ENCODE peak calls at places on chromosomes 4 and X, in five cellular contexts. One of them, this sample, is unnamed.

GRCh38 chr4:134045411-134045810 is 156.2 kb downstream of the PABPC4L start:
- DNase-seq in NT2/D1: no peak
- DNase-seq in GM12878: no peak
- DNase-seq in HEK293T: no peak
- DNase-seq in H1: no peak
- DNase-seq in this sample: no peak

GRCh38 chr4:26964512-26964911 is 103.9 kb downstream of the STIM2 start:
- DNase-seq in GM12878: no peak
- DNase-seq in HEK293T: no peak
- DNase-seq in NT2/D1: no peak
- DNase-seq in H1: no peak
- DNase-seq in this sample: no peak

GRCh38 chr4:4260185-4260751 is 12.2 kb upstream of the TMEM128 start:
- DNase-seq in H1: no peak
- DNase-seq in NT2/D1: no peak
- DNase-seq in HEK293T: peak; percentile 55
- DNase-seq in GM12878: no peak
- DNase-seq in this sample: peak; percentile 79

GRCh38 chr4:55553442-55553841 is 6.7 kb upstream of the CLOCK start:
- DNase-seq in NT2/D1: no peak
- DNase-seq in GM12878: no peak
- DNase-seq in H1: no peak
- DNase-seq in HEK293T: no peak
- DNase-seq in this sample: peak; percentile 67

GRCh38 chrX:3136161-3136961 is 95.1 kb downstream of the ARSF start:
- DNase-seq in NT2/D1: no peak
- DNase-seq in H1: no peak
- DNase-seq in HEK293T: no peak
- DNase-seq in GM12878: no peak
- DNase-seq in this sample: no peak

GRCh38 chr4:165740911-165741310 is 132.1 kb upstream of the TLL1 start:
- DNase-seq in H1: no peak
- DNase-seq in NT2/D1: no peak
- DNase-seq in GM12878: no peak
- DNase-seq in HEK293T: no peak
- DNase-seq in this sample: no peak

GRCh38 chrX:123994730-123995129 is 33.2 kb downstream of the STAG2 start:
- DNase-seq in NT2/D1: no peak
- DNase-seq in H1: no peak
- DNase-seq in HEK293T: no peak
- DNase-seq in GM12878: no peak
- DNase-seq in this sample: no peak

GRCh38 chr4:3660086-3660927 is 105.9 kb upstream of the ADRA2C start:
- DNase-seq in NT2/D1: no peak
- DNase-seq in GM12878: no peak
- DNase-seq in H1: no peak
- DNase-seq in HEK293T: no peak
- DNase-seq in this sample: no peak

GRCh38 chrX:110723844-110724243 is 71.8 kb downstream of the CHRDL1 start:
- DNase-seq in GM12878: no peak
- DNase-seq in H1: no peak
- DNase-seq in HEK293T: no peak
- DNase-seq in NT2/D1: no peak
- DNase-seq in this sample: no peak

GRCh38 chr4:154491341-154491679 is 289 bp downstream of the DCHS2 start:
- DNase-seq in NT2/D1: peak; percentile 33
- DNase-seq in H1: no peak
- DNase-seq in GM12878: no peak
- DNase-seq in HEK293T: peak; percentile 35
- DNase-seq in this sample: no peak

GRCh38 chr4:138893991-138894390 is 121.6 kb upstream of the NOCT start:
- DNase-seq in GM12878: no peak
- DNase-seq in H1: no peak
- DNase-seq in NT2/D1: no peak
- DNase-seq in HEK293T: no peak
- DNase-seq in this sample: no peak

GRCh38 chrX:3219667-3220066 is 126.8 kb downstream of the MXRA5 start:
- DNase-seq in H1: no peak
- DNase-seq in GM12878: no peak
- DNase-seq in NT2/D1: no peak
- DNase-seq in HEK293T: no peak
- DNase-seq in this sample: no peak

GRCh38 chr4:88178633-88179231 is 20.3 kb upstream of the ABCG2 start:
- DNase-seq in HEK293T: no peak
- DNase-seq in H1: no peak
- DNase-seq in NT2/D1: no peak
- DNase-seq in GM12878: no peak
- DNase-seq in this sample: no peak

GRCh38 chrX:153725039-153725831 is 579 bp downstream of the ABCD1 start:
- DNase-seq in NT2/D1: no peak
- DNase-seq in HEK293T: no peak
- DNase-seq in GM12878: no peak
- DNase-seq in H1: no peak
- DNase-seq in this sample: no peak

GRCh38 chr4:164614999-164615398 is 138.9 kb upstream of the SMIM31 start:
- DNase-seq in H1: no peak
- DNase-seq in HEK293T: no peak
- DNase-seq in NT2/D1: peak; percentile 3
- DNase-seq in GM12878: no peak
- DNase-seq in this sample: no peak

GRCh38 chrX:38699116-38699515 is 102.1 kb upstream of the MID1IP1 start:
- DNase-seq in HEK293T: no peak
- DNase-seq in NT2/D1: no peak
- DNase-seq in H1: no peak
- DNase-seq in GM12878: no peak
- DNase-seq in this sample: no peak

GRCh38 chrX:72132456-72132855 is 741 bp upstream of the RTL5 start:
- DNase-seq in HEK293T: no peak
- DNase-seq in GM12878: no peak
- DNase-seq in NT2/D1: no peak
- DNase-seq in H1: no peak
- DNase-seq in this sample: no peak

GRCh38 chr4:7104366-7105031 is 36.6 kb upstream of the GRPEL1 start:
- DNase-seq in GM12878: no peak
- DNase-seq in HEK293T: no peak
- DNase-seq in NT2/D1: no peak
- DNase-seq in H1: no peak
- DNase-seq in this sample: no peak

GRCh38 chrX:48613502-48614160 is 16.3 kb downstream of the WDR13 start:
- DNase-seq in NT2/D1: no peak
- DNase-seq in GM12878: no peak
- DNase-seq in HEK293T: no peak
- DNase-seq in H1: no peak
- DNase-seq in this sample: no peak

GRCh38 chr4:11746734-11747133 is 318.0 kb upstream of the HS3ST1 start:
- DNase-seq in GM12878: no peak
- DNase-seq in HEK293T: no peak
- DNase-seq in NT2/D1: no peak
- DNase-seq in H1: no peak
- DNase-seq in this sample: no peak

GRCh38 chr4:13597604-13598003 is 29.9 kb downstream of the BOD1L1 start:
- DNase-seq in H1: no peak
- DNase-seq in GM12878: no peak
- DNase-seq in HEK293T: no peak
- DNase-seq in NT2/D1: no peak
- DNase-seq in this sample: no peak

GRCh38 chr4:2714071-2714770 is 41.9 kb downstream of the TNIP2 start:
- DNase-seq in HEK293T: no peak
- DNase-seq in GM12878: no peak
- DNase-seq in NT2/D1: no peak
- DNase-seq in H1: no peak
- DNase-seq in this sample: no peak

GRCh38 chrX:51406688-51407519 is 74.3 kb downstream of the NUDT10 start:
- DNase-seq in H1: no peak
- DNase-seq in HEK293T: no peak
- DNase-seq in NT2/D1: no peak
- DNase-seq in GM12878: no peak
- DNase-seq in this sample: no peak

GRCh38 chr4:152162331-152162697 is 373.6 kb downstream of the FBXW7 start:
- DNase-seq in NT2/D1: no peak
- DNase-seq in GM12878: no peak
- DNase-seq in HEK293T: no peak
- DNase-seq in H1: no peak
- DNase-seq in this sample: no peak

GRCh38 chrX:318739-319578 is at the start of gene GTPBP6:
- DNase-seq in NT2/D1: peak; percentile 99
- DNase-seq in H1: peak; percentile 99
- DNase-seq in HEK293T: peak; percentile 94
- DNase-seq in GM12878: peak; percentile 99
- DNase-seq in this sample: peak; percentile 98

DNA sequence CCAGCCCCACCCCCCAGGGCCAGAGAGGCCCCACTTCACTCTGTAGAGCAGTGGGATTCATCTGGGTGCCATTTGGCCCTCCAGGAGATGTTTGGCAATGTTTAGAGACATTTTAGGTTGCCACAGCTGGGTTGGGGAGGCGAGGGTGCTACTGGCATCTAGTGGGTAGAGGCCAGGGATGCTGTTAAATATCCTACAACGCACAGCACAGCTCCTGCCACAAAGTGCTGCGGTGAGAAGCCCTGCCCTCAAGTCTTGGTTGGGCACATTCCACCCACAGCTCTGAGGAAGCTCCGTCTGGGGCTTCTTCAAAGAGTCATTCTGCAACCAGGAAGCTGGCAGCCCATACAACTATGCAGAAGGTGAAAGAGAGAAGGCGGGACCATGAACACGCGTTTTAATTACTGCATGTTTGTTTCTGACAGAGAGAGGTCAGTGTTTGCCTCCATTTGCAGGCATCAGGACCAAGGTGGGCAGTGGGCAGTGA is 48.1 kb upstream of the FAM9C start:
- DNase-seq in NT2/D1: no peak
- DNase-seq in GM12878: peak; percentile 95
- DNase-seq in H1: no peak
- DNase-seq in HEK293T: no peak
- DNase-seq in this sample: no peak
- TF ChIP-seq SUZ12 in NT2/D1: no peak
- TF ChIP-seq SUZ12 in GM12878: no peak
- TF ChIP-seq SUZ12 in H1: no peak
- TF ChIP-seq SUZ12 in HEK293T: no peak
- TF ChIP-seq SUZ12 in this sample: no peak

GRCh38 chr4:23815351-23815750 is 74.5 kb downstream of the PPARGC1A start:
- DNase-seq in HEK293T: no peak
- DNase-seq in GM12878: no peak
- DNase-seq in H1: no peak
- DNase-seq in NT2/D1: no peak
- DNase-seq in this sample: no peak

GRCh38 chr4:23814606-23815005 is 75.2 kb downstream of the PPARGC1A start:
- DNase-seq in NT2/D1: no peak
- DNase-seq in GM12878: no peak
- DNase-seq in H1: no peak
- DNase-seq in HEK293T: no peak
- DNase-seq in this sample: no peak

GRCh38 chr4:23822181-23822580 is 67.7 kb downstream of the PPARGC1A start:
- DNase-seq in GM12878: no peak
- DNase-seq in HEK293T: no peak
- DNase-seq in H1: no peak
- DNase-seq in NT2/D1: peak; percentile 22
- DNase-seq in this sample: no peak

GRCh38 chr4:23819041-23819511 is 70.8 kb downstream of the PPARGC1A start:
- DNase-seq in GM12878: no peak
- DNase-seq in H1: no peak
- DNase-seq in NT2/D1: no peak
- DNase-seq in HEK293T: no peak
- DNase-seq in this sample: no peak

GRCh38 chr4:23818097-23818648 is 71.7 kb downstream of the PPARGC1A start:
- DNase-seq in NT2/D1: no peak
- DNase-seq in H1: no peak
- DNase-seq in GM12878: no peak
- DNase-seq in HEK293T: peak; percentile 39
- DNase-seq in this sample: no peak
- TF ChIP-seq SUZ12 in NT2/D1: no peak
- TF ChIP-seq SUZ12 in H1: no peak
- TF ChIP-seq SUZ12 in GM12878: no peak
- TF ChIP-seq SUZ12 in HEK293T: no peak
- TF ChIP-seq SUZ12 in this sample: no peak

GRCh38 chr4:108830509-108831244 is 67.8 kb upstream of the ETNPPL start:
- DNase-seq in HEK293T: peak; percentile 31
- DNase-seq in GM12878: no peak
- DNase-seq in H1: no peak
- DNase-seq in NT2/D1: no peak
- DNase-seq in this sample: no peak
- TF ChIP-seq SUZ12 in HEK293T: no peak
- TF ChIP-seq SUZ12 in GM12878: no peak
- TF ChIP-seq SUZ12 in H1: no peak
- TF ChIP-seq SUZ12 in NT2/D1: no peak
- TF ChIP-seq SUZ12 in this sample: no peak

GRCh38 chrX:74250574-74250973 is 53.4 kb upstream of the ZCCHC13 start:
- DNase-seq in GM12878: no peak
- DNase-seq in HEK293T: no peak
- DNase-seq in NT2/D1: no peak
- DNase-seq in H1: no peak
- DNase-seq in this sample: no peak

GRCh38 chrX:74249963-74250362 is 54.0 kb upstream of the ZCCHC13 start:
- DNase-seq in GM12878: no peak
- DNase-seq in NT2/D1: peak; percentile 91
- DNase-seq in H1: peak; percentile 49
- DNase-seq in HEK293T: peak; percentile 22
- DNase-seq in this sample: no peak

GRCh38 chrX:74248889-74249288 is 55.1 kb upstream of the ZCCHC13 start:
- DNase-seq in HEK293T: no peak
- DNase-seq in H1: no peak
- DNase-seq in GM12878: no peak
- DNase-seq in NT2/D1: peak; percentile 72
- DNase-seq in this sample: no peak

GRCh38 chrX:74246524-74246923 is 57.5 kb upstream of the ZCCHC13 start:
- DNase-seq in GM12878: no peak
- DNase-seq in HEK293T: no peak
- DNase-seq in H1: no peak
- DNase-seq in NT2/D1: no peak
- DNase-seq in this sample: no peak

DNA sequence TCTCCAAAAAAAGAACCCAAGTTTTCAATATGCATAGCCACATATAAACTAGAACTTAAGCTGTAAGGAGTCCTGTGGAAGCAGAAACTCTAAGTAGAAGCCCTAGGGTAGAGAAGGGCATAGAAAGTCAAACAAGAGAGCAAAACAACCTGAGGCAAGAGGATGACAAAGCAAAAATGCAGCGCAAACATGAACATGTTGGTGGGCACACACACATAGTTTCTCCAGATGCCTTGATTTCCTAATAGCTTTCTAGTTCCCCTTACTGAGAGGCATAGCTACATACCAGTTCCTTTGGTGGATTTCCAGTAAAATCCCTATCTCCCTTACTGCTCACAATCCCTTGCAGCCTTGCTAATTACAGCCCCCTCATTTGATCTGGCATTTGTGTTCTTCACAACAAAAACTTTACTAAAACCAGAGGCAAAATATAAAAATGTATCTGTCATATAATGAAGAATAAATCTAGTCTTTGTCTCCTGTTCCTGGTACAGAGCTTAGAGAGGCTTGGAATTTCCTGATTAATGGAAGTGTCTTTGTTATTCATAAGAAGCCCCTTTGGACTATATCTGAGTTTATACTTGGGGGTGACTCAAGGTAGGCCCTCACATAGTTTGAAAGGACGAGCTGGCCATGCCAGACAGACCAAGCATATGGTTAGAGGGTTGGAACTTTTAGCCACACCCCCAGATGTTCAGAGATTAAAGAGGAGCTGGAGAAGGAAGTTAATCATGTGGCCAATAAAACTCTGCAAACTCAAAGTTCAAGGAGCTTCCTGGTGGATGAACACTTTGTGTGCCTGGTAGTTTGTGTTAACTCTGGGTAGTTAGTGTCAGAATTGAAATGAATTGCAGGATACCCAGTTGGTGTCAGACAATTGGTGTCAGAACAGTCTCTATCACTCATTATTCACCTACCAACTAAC is 52.7 kb upstream of the ZCCHC13 start:
- DNase-seq in GM12878: no peak
- DNase-seq in NT2/D1: no peak
- DNase-seq in HEK293T: no peak
- DNase-seq in H1: no peak
- DNase-seq in this sample: peak; percentile 80
- TF ChIP-seq SUZ12 in GM12878: no peak
- TF ChIP-seq SUZ12 in NT2/D1: no peak
- TF ChIP-seq SUZ12 in HEK293T: no peak
- TF ChIP-seq SUZ12 in H1: no peak
- TF ChIP-seq SUZ12 in this sample: no peak

This sample was measured in HepG2.